ENCODE peak calls at places on chromosomes 5 and 9, in seven cellular contexts. V is breast epithelium, B is Calu3, Y is foreskin keratinocyte, L is spleen, S is H9, P is dorsolateral prefrontal cortex. T is an unnamed sample.

GRCh38 chr5:20300110-20300509 is 312.1 kb upstream of the CDH18 start:
- DNase-seq in Y (no peak), V (no peak), P (no peak), B (no peak), L (no peak), S (no peak), T (no peak)

GRCh38 chr5:145483211-145483610 is 351.9 kb downstream of the PRELID2 start:
- DNase-seq in P (no peak), B (no peak), S (no peak), V (no peak), L (no peak), Y (peak; percentile 86), T (no peak)

GRCh38 chr5:107670927-107671741 is at the start of gene EFNA5:
- DNase-seq in L (peak; percentile 75), B (peak; percentile 36), S (peak; percentile 66), Y (peak; percentile 64), P (no peak), V (peak; percentile 56), T (no peak)

GRCh38 chr9:91036356-91036755 is 234.7 kb downstream of the SYK start:
- DNase-seq in P (no peak), Y (no peak), S (no peak), V (no peak), B (no peak), L (no peak), T (peak; percentile 64)

GRCh38 chr5:102528600-102528999 is 29.8 kb upstream of the SLCO6A1 start:
- DNase-seq in L (no peak), B (no peak), V (no peak), Y (no peak), S (no peak), P (no peak), T (no peak)

GRCh38 chr5:141525659-141526058 is 36.8 kb downstream of the PCDHGC5 start:
- DNase-seq in Y (no peak), B (no peak), V (no peak), S (no peak), P (no peak), L (no peak), T (no peak)

GRCh38 chr5:173327948-173328895 is at the start of gene STC2:
- DNase-seq in L (peak; percentile 70), B (peak; percentile 97), Y (peak; percentile 80), V (peak; percentile 95), S (peak; percentile 98), P (no peak), T (peak; percentile 98)

GRCh38 chr5:113124914-113125313 is 148.3 kb downstream of the DCP2 start:
- DNase-seq in L (no peak), Y (no peak), B (no peak), P (no peak), S (no peak), V (no peak), T (no peak)

GRCh38 chr5:51226420-51226735 is 156.9 kb upstream of the ISL1 start:
- DNase-seq in V (no peak), Y (peak; percentile 86), P (no peak), S (peak; percentile 82), L (no peak), B (peak; percentile 74), T (no peak)

GRCh38 chr9:78666818-78667429 is 370.0 kb downstream of the PSAT1 start:
- DNase-seq in Y (peak; percentile 64), L (no peak), P (no peak), S (no peak), V (no peak), B (no peak), T (no peak)

GRCh38 chr9:38062498-38063362 is 6.3 kb downstream of the SHB start:
- DNase-seq in P (no peak), Y (no peak), V (no peak), B (no peak), L (peak; percentile 30), S (no peak), T (no peak)

GRCh38 chr5:139390639-139391569 is 1.2 kb upstream of the MZB1 start:
- DNase-seq in V (no peak), L (no peak), S (no peak), P (no peak), B (no peak), Y (no peak), T (peak; percentile 54)

GRCh38 chr5:45279109-45279508 is 417.1 kb downstream of the HCN1 start:
- DNase-seq in B (no peak), V (no peak), Y (no peak), P (no peak), S (no peak), L (no peak), T (no peak)

GRCh38 chr5:176490291-176490690 is 42.1 kb downstream of the FAF2 start:
- DNase-seq in L (no peak), V (no peak), S (no peak), P (no peak), Y (peak; percentile 4), B (no peak), T (no peak)

GRCh38 chr5:133753856-133754255 is 141.5 kb upstream of the FSTL4 start:
- DNase-seq in L (no peak), B (peak; percentile 61), V (peak; percentile 60), P (no peak), S (no peak), Y (peak; percentile 82), T (no peak)

GRCh38 chr5:60332244-60333018 is 367.5 kb downstream of the DEPDC1B start:
- DNase-seq in S (no peak), L (no peak), V (no peak), Y (peak; percentile 83), P (no peak), B (no peak), T (no peak)

GRCh38 chr5:111063709-111064322 is 7.7 kb upstream of the TSLP start:
- DNase-seq in S (no peak), Y (peak; percentile 66), L (no peak), B (peak; percentile 34), P (no peak), V (no peak), T (no peak)
- TF ChIP-seq CTCF in S (peak; percentile 30), Y (peak; percentile 76), L (no peak), B (peak; percentile 51), P (no peak), V (no peak), T (peak; percentile 72)

DNA sequence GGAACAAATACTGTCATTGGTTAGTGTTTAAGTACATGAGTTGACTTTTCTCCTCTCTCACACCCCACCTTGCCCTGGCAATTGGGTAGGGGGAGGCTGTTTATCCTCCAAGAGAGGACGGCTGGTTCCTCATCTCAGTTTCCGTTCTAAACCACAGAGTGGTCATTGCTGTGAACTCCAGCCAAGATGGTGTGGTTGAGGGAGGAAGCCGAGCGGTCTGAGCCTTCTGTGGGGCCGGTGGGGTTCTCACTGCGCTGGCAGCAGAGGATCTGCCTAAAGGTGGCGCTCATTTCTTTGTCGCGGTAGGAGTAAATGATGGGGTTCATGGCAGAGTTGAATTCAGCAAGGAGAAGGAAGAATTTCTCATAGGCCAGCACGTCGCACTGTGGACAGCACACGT is 163.0 kb downstream of the LPAR1 start:
- DNase-seq in B (no peak), L (no peak), S (peak; percentile 83), V (no peak), Y (no peak), P (no peak), T (no peak)
- TF ChIP-seq CTCF in B (no peak), L (no peak), S (peak; percentile 73), V (no peak), Y (peak; percentile 6), P (no peak), T (no peak)

GRCh38 chr5:64096771-64097170 is 68.9 kb upstream of the RNF180 start:
- DNase-seq in P (no peak), Y (no peak), V (no peak), S (no peak), B (no peak), L (no peak), T (no peak)

GRCh38 chr5:64100203-64100602 is 65.4 kb upstream of the RNF180 start:
- DNase-seq in L (no peak), S (no peak), B (no peak), Y (no peak), P (no peak), V (no peak), T (no peak)
- TF ChIP-seq CTCF in L (no peak), S (no peak), B (no peak), Y (no peak), P (no peak), V (no peak), T (no peak)

DNA sequence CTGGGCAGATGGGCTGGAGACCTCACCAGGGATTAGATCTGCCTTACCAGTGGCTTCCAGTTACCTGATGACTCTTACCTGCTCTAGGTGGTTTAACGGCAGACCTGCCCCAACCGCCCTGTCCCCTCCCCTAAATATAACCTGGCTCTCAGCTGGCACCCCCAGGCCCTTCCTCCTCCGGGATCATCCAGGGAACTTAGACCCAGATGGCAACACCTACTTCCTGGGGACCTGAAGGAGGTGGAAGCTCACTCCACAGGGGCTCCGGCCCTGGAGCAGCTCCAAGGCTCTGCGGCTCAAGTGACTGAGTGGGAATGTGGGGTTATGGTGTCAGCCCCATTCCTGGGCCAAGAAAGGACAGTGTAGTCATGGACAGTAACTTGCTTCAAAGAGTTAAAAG is 130.4 kb downstream of the OLFM1 start:
- DNase-seq in B (no peak), Y (no peak), S (peak; percentile 28), L (peak; percentile 59), P (peak; percentile 15), V (no peak), T (peak; percentile 61)
- TF ChIP-seq CTCF in B (no peak), Y (no peak), S (no peak), L (no peak), P (no peak), V (no peak), T (no peak)

GRCh38 chr9:125953314-125954019 is 206.3 kb downstream of the PBX3 start:
- DNase-seq in S (no peak), L (no peak), P (no peak), Y (no peak), B (no peak), V (no peak), T (no peak)

GRCh38 chr9:125946397-125946796 is 199.2 kb downstream of the PBX3 start:
- DNase-seq in P (no peak), S (no peak), Y (no peak), V (no peak), B (no peak), L (no peak), T (no peak)

GRCh38 chr9:125949721-125950465 is 202.7 kb downstream of the PBX3 start:
- DNase-seq in S (no peak), B (no peak), Y (no peak), P (no peak), V (no peak), L (no peak), T (no peak)

GRCh38 chr9:125949247-125949646 is 202.1 kb downstream of the PBX3 start:
- DNase-seq in L (no peak), P (no peak), B (no peak), Y (peak; percentile 49), V (no peak), S (no peak), T (no peak)

GRCh38 chr9:125950880-125951471 is 203.8 kb downstream of the PBX3 start:
- DNase-seq in V (no peak), Y (no peak), S (peak; percentile 95), P (no peak), B (no peak), L (no peak), T (no peak)
- TF ChIP-seq CTCF in V (no peak), Y (no peak), S (peak; percentile 35), P (no peak), B (no peak), L (no peak), T (no peak)

GRCh38 chr5:72130342-72130741 is 23.1 kb downstream of the MAP1B start:
- DNase-seq in V (no peak), S (no peak), Y (no peak), B (no peak), P (no peak), L (no peak), T (no peak)
- TF ChIP-seq CTCF in V (no peak), S (no peak), Y (no peak), B (no peak), P (no peak), L (no peak), T (no peak)